ENCODE peak calls at places on chromosome 11, in seven cellular contexts. B is Daoy, F is neural crest cell, T is EH, V is ACHN, I is HTR-8/SVneo, S is heart left ventricle. G is an unnamed sample.

GRCh38 chr11:95605271-95605940 is 184.2 kb downstream of the FAM76B start:
- DNase-seq in B (no peak), F (no peak), T (no peak), V (no peak), I (no peak), S (no peak), G (no peak)

GRCh38 chr11:101706015-101706414 is 122.2 kb upstream of the TRPC6 start:
- DNase-seq in B (no peak), F (no peak), T (no peak), V (no peak), I (no peak), S (no peak), G (no peak)

GRCh38 chr11:46741600-46742484 is 22.8 kb downstream of the F2 start:
- DNase-seq in B (no peak), F (no peak), T (no peak), V (no peak), I (no peak), S (no peak), G (no peak)

GRCh38 chr11:116879789-116880402 is 42.5 kb upstream of the APOA1 start:
- DNase-seq in B (peak; percentile 45), F (no peak), T (peak; percentile 76), V (peak; percentile 62), I (peak; percentile 65), S (no peak), G (no peak)

GRCh38 chr11:72777755-72778278 is 16.0 kb downstream of the STARD10 start:
- DNase-seq in B (no peak), F (no peak), T (no peak), V (no peak), I (no peak), S (no peak), G (no peak)

GRCh38 chr11:105632316-105632715 is 22.4 kb downstream of the GRIA4 start:
- DNase-seq in B (no peak), F (no peak), T (no peak), V (no peak), I (no peak), S (no peak), G (no peak)

GRCh38 chr11:18132341-18132740 is at the start of gene MRGPRX3:
- DNase-seq in B (no peak), F (no peak), T (peak; percentile 16), V (no peak), I (no peak), S (no peak), G (no peak)

GRCh38 chr11:121814962-121815361 is 301.1 kb downstream of the BLID start:
- DNase-seq in B (no peak), F (no peak), T (peak; percentile 34), V (no peak), I (no peak), S (no peak), G (no peak)

GRCh38 chr11:71395010-71395560 is 53.1 kb downstream of the DHCR7 start:
- DNase-seq in B (no peak), F (no peak), T (no peak), V (no peak), I (no peak), S (no peak), G (no peak)

GRCh38 chr11:91066648-91067047 is 843.8 kb upstream of the CHORDC1 start:
- DNase-seq in B (no peak), F (no peak), T (no peak), V (no peak), I (no peak), S (no peak), G (no peak)

G was measured in effector CD8-positive, alpha-beta T cell.